ENCODE peak calls at places on chromosomes 3 and 15, in five cellular contexts. U is GM23338, X is upper lobe of left lung, G is hepatocyte, V is OCI-LY7. I is an unnamed sample.

GRCh38 chr15:60854858-60855568 is 374.1 kb downstream of the RORA start:
- DNase-seq in U (no peak), G (peak; percentile 12), V (no peak), X (no peak), I (no peak)

GRCh38 chr15:56194035-56194434 is 49.6 kb downstream of the RFX7 start:
- DNase-seq in G (no peak), X (no peak), U (no peak), V (no peak), I (no peak)

GRCh38 chr15:48046813-48047483 is 73.8 kb upstream of the SLC24A5 start:
- DNase-seq in G (no peak), U (peak; percentile 72), V (no peak), X (no peak), I (no peak)

GRCh38 chr3:150345021-150345538 is 63.0 kb upstream of the TSC22D2 start:
- DNase-seq in U (peak; percentile 81), V (no peak), G (peak; percentile 80), X (no peak), I (no peak)

GRCh38 chr15:69637818-69638217 is 185.2 kb downstream of the RPLP1 start:
- DNase-seq in V (no peak), U (no peak), X (no peak), G (no peak), I (no peak)

GRCh38 chr15:69539316-69539715 is 86.7 kb downstream of the RPLP1 start:
- DNase-seq in X (no peak), V (no peak), G (no peak), U (no peak), I (no peak)

GRCh38 chr3:98513136-98513535 is 9.6 kb downstream of the CLDND1 start:
- DNase-seq in V (no peak), U (no peak), X (no peak), G (no peak), I (no peak)

GRCh38 chr3:25664066-25664809 is 469 bp downstream of the TOP2B start:
- DNase-seq in G (peak; percentile 82), U (peak; percentile 72), V (peak; percentile 62), X (peak; percentile 96), I (peak; percentile 52)

GRCh38 chr15:58467121-58467721 is 35.4 kb downstream of the LIPC start:
- DNase-seq in G (no peak), U (no peak), X (no peak), V (no peak), I (peak; percentile 54)

GRCh38 chr3:187773963-187774789 is 28.9 kb upstream of the BCL6 start:
- DNase-seq in G (no peak), V (peak; percentile 34), U (no peak), X (no peak), I (no peak)

GRCh38 chr3:187767266-187768032 is 22.2 kb upstream of the BCL6 start:
- DNase-seq in U (no peak), X (no peak), G (no peak), V (no peak), I (no peak)

GRCh38 chr3:187770224-187770623 is 25.0 kb upstream of the BCL6 start:
- DNase-seq in G (no peak), X (no peak), U (no peak), V (peak; percentile 24), I (no peak)

GRCh38 chr3:187773233-187773962 is 28.1 kb upstream of the BCL6 start:
- DNase-seq in X (no peak), G (no peak), V (peak; percentile 85), U (no peak), I (no peak)

GRCh38 chr3:187769771-187770170 is 24.5 kb upstream of the BCL6 start:
- DNase-seq in U (no peak), G (no peak), V (no peak), X (no peak), I (no peak)
- TF ChIP-seq CTCF in U (no peak), G (no peak), V (no peak), X (no peak), I (no peak)

GRCh38 chr15:40454904-40455391 is 14.2 kb downstream of the BAHD1 start:
- DNase-seq in G (peak; percentile 52), X (no peak), V (no peak), U (no peak), I (no peak)

GRCh38 chr15:40449275-40449674 is 8.5 kb downstream of the BAHD1 start:
- DNase-seq in V (no peak), G (no peak), U (no peak), X (no peak), I (no peak)

GRCh38 chr15:40450047-40450446 is 9.3 kb downstream of the BAHD1 start:
- DNase-seq in V (no peak), G (no peak), X (no peak), U (no peak), I (no peak)

GRCh38 chr15:40451497-40452158 is 10.9 kb downstream of the BAHD1 start:
- DNase-seq in G (no peak), X (no peak), U (no peak), V (no peak), I (no peak)

DNA sequence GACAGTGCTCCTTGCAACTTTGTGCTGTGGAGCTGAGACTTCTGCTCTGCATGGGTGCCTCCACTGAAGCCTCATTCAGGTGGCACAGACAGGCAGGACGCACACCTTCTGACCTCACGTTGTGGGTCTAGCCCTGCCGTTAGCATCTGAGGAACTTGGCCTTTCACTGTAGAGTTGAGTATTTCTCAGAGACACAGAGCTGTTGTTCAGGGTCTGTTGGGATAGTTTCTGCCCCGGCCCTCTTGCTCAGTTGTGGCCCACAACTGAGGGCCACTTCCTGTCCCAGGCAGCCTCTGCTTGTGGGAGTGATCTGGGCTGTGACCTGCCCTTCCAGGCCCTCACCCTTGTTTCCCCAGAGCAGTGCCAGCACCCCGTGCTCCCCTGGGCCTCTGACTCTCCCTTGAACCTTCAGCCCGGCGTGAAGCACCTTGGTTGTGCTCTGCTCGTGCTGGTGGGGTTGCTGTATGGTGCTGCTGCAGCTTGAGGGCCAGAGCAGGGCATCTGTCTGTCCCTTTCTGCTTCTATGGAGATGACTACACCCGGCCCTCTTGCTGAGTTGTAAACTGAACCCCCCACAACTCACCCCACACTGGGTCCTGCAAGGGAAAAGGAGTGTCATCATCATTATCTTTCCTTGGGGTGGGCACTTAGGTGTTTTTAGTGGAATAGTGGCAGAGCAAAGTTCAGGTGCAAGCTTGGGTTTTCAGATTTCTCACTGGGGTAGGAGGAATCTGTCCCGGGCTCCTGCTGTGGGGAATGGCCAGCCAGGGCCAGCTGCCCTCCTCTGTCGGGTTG is 11.7 kb downstream of the BAHD1 start:
- DNase-seq in X (peak; percentile 36), V (peak; percentile 39), U (no peak), G (no peak), I (no peak)
- H3K4me1 ChIP-seq in X (peaks cover 43% of the 10 kb centered on the region), V (peaks cover 13% of the 10 kb centered on the region), U (peaks cover 48% of the 10 kb centered on the region), G (peaks cover 40% of the 10 kb centered on the region), I (peaks cover 15% of the 10 kb centered on the region)

DNA sequence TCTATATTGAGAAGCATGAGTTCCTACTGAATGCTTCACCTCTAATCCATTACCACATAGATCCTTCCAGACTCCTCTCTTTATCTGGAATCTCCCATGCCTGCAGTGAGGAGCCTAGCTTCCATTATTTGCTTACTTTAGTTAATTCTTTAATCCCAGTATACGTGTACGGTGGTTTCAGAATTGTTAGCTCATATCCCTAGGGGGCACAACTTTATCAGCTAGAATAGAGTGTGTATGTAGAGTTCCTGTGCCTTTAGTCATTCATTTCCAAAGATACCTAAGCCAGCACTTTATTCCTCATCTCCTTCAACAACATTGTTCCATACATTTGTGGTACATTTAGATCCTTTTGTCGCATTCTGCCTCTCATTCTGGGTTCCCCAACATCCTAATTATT is 226.0 kb downstream of the TJP1 start:
- DNase-seq in G (peak; percentile 10), X (no peak), U (peak; percentile 53), V (peak; percentile 2), I (no peak)
- TF ChIP-seq CTCF in G (no peak), X (no peak), U (peak; percentile 51), V (peak; percentile 66), I (peak; percentile 8)

DNA sequence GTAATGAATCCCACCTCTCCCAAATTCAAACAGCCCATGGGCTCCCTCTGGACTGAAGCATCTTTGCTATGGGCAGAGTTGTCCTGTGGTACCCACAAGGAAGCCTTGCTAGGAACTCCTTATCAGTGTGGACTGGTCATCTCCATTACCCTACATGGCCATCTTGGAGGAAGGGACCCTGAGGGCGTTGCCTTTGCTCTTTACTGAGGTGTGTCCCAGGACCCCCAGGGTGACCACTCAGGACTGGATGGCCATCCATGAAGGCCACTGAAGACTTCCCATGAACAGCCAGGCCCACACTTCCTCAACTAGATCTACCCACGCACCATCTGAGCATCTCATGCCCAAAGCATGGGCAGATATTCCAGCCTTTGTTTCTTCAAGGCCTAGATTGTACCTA is 20.0 kb downstream of the RTP3 start:
- DNase-seq in U (no peak), X (no peak), G (no peak), V (no peak), I (no peak)
- H3K4me1 ChIP-seq in U (no peaks in the 10 kb centered on the region), X (no peaks in the 10 kb centered on the region), G (no peaks in the 10 kb centered on the region), V (no peaks in the 10 kb centered on the region), I (no peaks in the 10 kb centered on the region)

I was measured in BE2C.